ENCODE peak calls at places on chromosomes 5 and 9, in eight cellular contexts. One of them, this sample, is unnamed.
A peak's percentile ranks its signal among the peaks of the same experiment; 100 is the strongest.

GRCh38 chr5:60652206-60652605 is 47.8 kb downstream of the DEPDC1B start:
- DNase-seq in heart left ventricle: no peak
- DNase-seq in mesendoderm: peak; percentile 29
- DNase-seq in mammary epithelial cell: peak; percentile 92
- DNase-seq in upper lobe of right lung: no peak
- DNase-seq in OCI-LY7: no peak
- DNase-seq in small intestine: peak; percentile 36
- DNase-seq in CD8-positive, alpha-beta memory T cell: no peak
- DNase-seq in this sample: no peak

GRCh38 chr9:16730162-16730561 is 140.3 kb downstream of the BNC2 start:
- DNase-seq in OCI-LY7: no peak
- DNase-seq in heart left ventricle: no peak
- DNase-seq in CD8-positive, alpha-beta memory T cell: no peak
- DNase-seq in mesendoderm: peak; percentile 52
- DNase-seq in upper lobe of right lung: no peak
- DNase-seq in small intestine: no peak
- DNase-seq in mammary epithelial cell: no peak
- DNase-seq in this sample: no peak

GRCh38 chr9:124593080-124594058 is 86.2 kb upstream of the NR5A1 start:
- DNase-seq in mesendoderm: peak; percentile 94
- DNase-seq in upper lobe of right lung: no peak
- DNase-seq in OCI-LY7: no peak
- DNase-seq in small intestine: no peak
- DNase-seq in CD8-positive, alpha-beta memory T cell: no peak
- DNase-seq in mammary epithelial cell: no peak
- DNase-seq in heart left ventricle: no peak
- DNase-seq in this sample: no peak

GRCh38 chr5:132628814-132629213 is 29.2 kb upstream of the IL13 start:
- DNase-seq in OCI-LY7: no peak
- DNase-seq in upper lobe of right lung: no peak
- DNase-seq in mammary epithelial cell: no peak
- DNase-seq in small intestine: no peak
- DNase-seq in heart left ventricle: no peak
- DNase-seq in CD8-positive, alpha-beta memory T cell: no peak
- DNase-seq in mesendoderm: no peak
- DNase-seq in this sample: no peak

GRCh38 chr5:55850839-55851674 is at the start of gene IL31RA:
- DNase-seq in CD8-positive, alpha-beta memory T cell: no peak
- DNase-seq in OCI-LY7: no peak
- DNase-seq in mammary epithelial cell: peak; percentile 82
- DNase-seq in small intestine: no peak
- DNase-seq in heart left ventricle: no peak
- DNase-seq in upper lobe of right lung: no peak
- DNase-seq in mesendoderm: no peak
- DNase-seq in this sample: no peak

GRCh38 chr9:131020862-131021261 is 11.9 kb downstream of the LAMC3 start:
- DNase-seq in OCI-LY7: no peak
- DNase-seq in small intestine: no peak
- DNase-seq in mesendoderm: no peak
- DNase-seq in CD8-positive, alpha-beta memory T cell: no peak
- DNase-seq in heart left ventricle: no peak
- DNase-seq in mammary epithelial cell: no peak
- DNase-seq in upper lobe of right lung: no peak
- DNase-seq in this sample: no peak

GRCh38 chr5:179257190-179257741 is 88.0 kb downstream of the ADAMTS2 start:
- DNase-seq in mesendoderm: no peak
- DNase-seq in small intestine: no peak
- DNase-seq in OCI-LY7: no peak
- DNase-seq in mammary epithelial cell: no peak
- DNase-seq in upper lobe of right lung: peak; percentile 52
- DNase-seq in CD8-positive, alpha-beta memory T cell: no peak
- DNase-seq in heart left ventricle: peak; percentile 49
- DNase-seq in this sample: no peak

GRCh38 chr5:146541956-146542849 is 26.2 kb upstream of the GPR151 start:
- DNase-seq in CD8-positive, alpha-beta memory T cell: peak; percentile 52
- DNase-seq in small intestine: peak; percentile 60
- DNase-seq in mammary epithelial cell: peak; percentile 44
- DNase-seq in upper lobe of right lung: peak; percentile 78
- DNase-seq in mesendoderm: peak; percentile 73
- DNase-seq in heart left ventricle: peak; percentile 51
- DNase-seq in OCI-LY7: peak; percentile 55
- DNase-seq in this sample: no peak

GRCh38 chr5:78060421-78060820 is 234.1 kb downstream of the AP3B1 start:
- DNase-seq in OCI-LY7: no peak
- DNase-seq in mammary epithelial cell: no peak
- DNase-seq in CD8-positive, alpha-beta memory T cell: no peak
- DNase-seq in heart left ventricle: no peak
- DNase-seq in upper lobe of right lung: no peak
- DNase-seq in mesendoderm: no peak
- DNase-seq in small intestine: no peak
- DNase-seq in this sample: no peak

GRCh38 chr5:158648631-158649030 is 451.1 kb downstream of the EBF1 start:
- DNase-seq in small intestine: no peak
- DNase-seq in heart left ventricle: no peak
- DNase-seq in upper lobe of right lung: no peak
- DNase-seq in mesendoderm: no peak
- DNase-seq in OCI-LY7: no peak
- DNase-seq in CD8-positive, alpha-beta memory T cell: no peak
- DNase-seq in mammary epithelial cell: no peak
- DNase-seq in this sample: no peak

GRCh38 chr9:87379300-87379699 is 118.4 kb upstream of the DAPK1 start:
- DNase-seq in mammary epithelial cell: no peak
- DNase-seq in CD8-positive, alpha-beta memory T cell: no peak
- DNase-seq in OCI-LY7: no peak
- DNase-seq in small intestine: no peak
- DNase-seq in mesendoderm: no peak
- DNase-seq in heart left ventricle: no peak
- DNase-seq in upper lobe of right lung: no peak
- DNase-seq in this sample: no peak

GRCh38 chr5:7850241-7850532 is 746 bp downstream of the CFAP90 start:
- DNase-seq in upper lobe of right lung: peak; percentile 63
- DNase-seq in mammary epithelial cell: no peak
- DNase-seq in CD8-positive, alpha-beta memory T cell: no peak
- DNase-seq in small intestine: no peak
- DNase-seq in OCI-LY7: no peak
- DNase-seq in heart left ventricle: no peak
- DNase-seq in mesendoderm: no peak
- DNase-seq in this sample: no peak

GRCh38 chr5:77563475-77563874 is 71.4 kb upstream of the WDR41 start:
- DNase-seq in OCI-LY7: no peak
- DNase-seq in CD8-positive, alpha-beta memory T cell: no peak
- DNase-seq in mammary epithelial cell: no peak
- DNase-seq in upper lobe of right lung: no peak
- DNase-seq in heart left ventricle: no peak
- DNase-seq in mesendoderm: no peak
- DNase-seq in small intestine: peak; percentile 2
- DNase-seq in this sample: no peak

GRCh38 chr9:110093871-110094270 is 114.1 kb downstream of the C9orf152 start:
- DNase-seq in CD8-positive, alpha-beta memory T cell: no peak
- DNase-seq in OCI-LY7: no peak
- DNase-seq in heart left ventricle: no peak
- DNase-seq in small intestine: no peak
- DNase-seq in mesendoderm: no peak
- DNase-seq in upper lobe of right lung: no peak
- DNase-seq in mammary epithelial cell: no peak
- DNase-seq in this sample: no peak
- H3K27ac ChIP-seq in CD8-positive, alpha-beta memory T cell: no peak overlapping the region
- H3K27ac ChIP-seq in OCI-LY7: no peak overlapping the region
- H3K27ac ChIP-seq in heart left ventricle: no peak overlapping the region
- H3K27ac ChIP-seq in small intestine: no peak overlapping the region
- H3K27ac ChIP-seq in mesendoderm: no peak overlapping the region
- H3K27ac ChIP-seq in upper lobe of right lung: no peak overlapping the region
- H3K27ac ChIP-seq in mammary epithelial cell: no peak overlapping the region
- H3K27ac ChIP-seq in this sample: no peak overlapping the region

DNA sequence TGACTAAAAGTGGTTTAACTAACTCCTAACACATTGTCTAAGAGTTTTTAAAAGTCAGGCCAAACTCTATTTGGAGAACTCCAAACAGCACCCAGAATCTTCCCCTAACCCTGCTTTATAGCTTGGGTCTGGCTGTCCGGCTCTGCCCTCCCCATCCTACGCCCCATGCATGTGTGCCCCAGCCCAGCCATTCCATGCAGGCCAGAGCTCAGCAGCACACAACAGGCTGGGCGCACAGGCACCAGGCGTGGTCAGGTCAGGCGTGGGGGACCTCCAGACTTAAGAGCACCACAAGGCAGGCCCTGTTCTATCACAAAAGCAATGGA is 31.1 kb downstream of the SHB start:
- DNase-seq in mammary epithelial cell: no peak
- DNase-seq in CD8-positive, alpha-beta memory T cell: no peak
- DNase-seq in small intestine: no peak
- DNase-seq in heart left ventricle: no peak
- DNase-seq in upper lobe of right lung: no peak
- DNase-seq in mesendoderm: no peak
- DNase-seq in OCI-LY7: no peak
- DNase-seq in this sample: no peak
- H3K4me1 ChIP-seq in mammary epithelial cell: peaks cover 38% of the 10 kb centered on the region
- H3K4me1 ChIP-seq in CD8-positive, alpha-beta memory T cell: no peaks in the 10 kb centered on the region
- H3K4me1 ChIP-seq in small intestine: peaks cover 2% of the 10 kb centered on the region
- H3K4me1 ChIP-seq in heart left ventricle: peaks cover 4% of the 10 kb centered on the region
- H3K4me1 ChIP-seq in upper lobe of right lung: peaks cover 42% of the 10 kb centered on the region
- H3K4me1 ChIP-seq in mesendoderm: peaks cover 13% of the 10 kb centered on the region
- H3K4me1 ChIP-seq in OCI-LY7: no peaks in the 10 kb centered on the region
- H3K4me1 ChIP-seq in this sample: peaks cover 79% of the 10 kb centered on the region

GRCh38 chr9:89678394-89679005 is 73.7 kb downstream of the GADD45G start:
- DNase-seq in CD8-positive, alpha-beta memory T cell: no peak
- DNase-seq in mesendoderm: no peak
- DNase-seq in upper lobe of right lung: no peak
- DNase-seq in small intestine: no peak
- DNase-seq in heart left ventricle: no peak
- DNase-seq in mammary epithelial cell: no peak
- DNase-seq in OCI-LY7: no peak
- DNase-seq in this sample: no peak

GRCh38 chr9:89674667-89675402 is 70.0 kb downstream of the GADD45G start:
- DNase-seq in heart left ventricle: no peak
- DNase-seq in mesendoderm: peak; percentile 93
- DNase-seq in mammary epithelial cell: no peak
- DNase-seq in upper lobe of right lung: no peak
- DNase-seq in CD8-positive, alpha-beta memory T cell: no peak
- DNase-seq in small intestine: peak; percentile 57
- DNase-seq in OCI-LY7: no peak
- DNase-seq in this sample: no peak

GRCh38 chr9:89677696-89678393 is 73.0 kb downstream of the GADD45G start:
- DNase-seq in OCI-LY7: no peak
- DNase-seq in small intestine: no peak
- DNase-seq in mammary epithelial cell: no peak
- DNase-seq in upper lobe of right lung: no peak
- DNase-seq in heart left ventricle: no peak
- DNase-seq in mesendoderm: no peak
- DNase-seq in CD8-positive, alpha-beta memory T cell: no peak
- DNase-seq in this sample: no peak

GRCh38 chr9:89675403-89675771 is 70.6 kb downstream of the GADD45G start:
- DNase-seq in OCI-LY7: no peak
- DNase-seq in heart left ventricle: peak; percentile 54
- DNase-seq in CD8-positive, alpha-beta memory T cell: no peak
- DNase-seq in small intestine: no peak
- DNase-seq in mesendoderm: no peak
- DNase-seq in mammary epithelial cell: no peak
- DNase-seq in upper lobe of right lung: no peak
- DNase-seq in this sample: no peak

DNA sequence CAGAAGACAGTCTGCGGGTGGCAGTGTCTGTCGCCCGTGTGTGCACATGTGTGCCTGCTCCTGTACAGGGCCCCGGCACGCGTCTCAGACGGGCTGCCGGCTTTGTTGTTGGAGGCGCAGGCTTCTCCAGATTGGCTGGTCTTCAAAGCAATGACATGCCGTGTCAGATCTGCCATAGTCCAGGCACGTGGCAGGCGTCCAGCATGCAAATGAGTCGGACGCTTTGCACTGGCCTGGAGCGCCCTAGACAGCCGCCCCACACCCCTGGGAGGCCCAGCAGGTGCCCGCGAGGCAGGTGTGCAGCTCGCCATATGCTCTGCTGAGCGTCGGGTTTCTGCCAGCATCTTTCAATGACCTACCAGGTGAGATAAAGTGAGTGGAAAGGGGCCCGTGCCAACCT is 71.5 kb downstream of the GADD45G start:
- DNase-seq in mesendoderm: no peak
- DNase-seq in upper lobe of right lung: peak; percentile 90
- DNase-seq in mammary epithelial cell: no peak
- DNase-seq in CD8-positive, alpha-beta memory T cell: no peak
- DNase-seq in heart left ventricle: peak; percentile 69
- DNase-seq in OCI-LY7: no peak
- DNase-seq in small intestine: peak; percentile 81
- DNase-seq in this sample: no peak
- H3K27ac ChIP-seq in mesendoderm: no peak overlapping the region
- H3K27ac ChIP-seq in upper lobe of right lung: peak overlapping the region; percentile 47
- H3K27ac ChIP-seq in mammary epithelial cell: no peak overlapping the region
- H3K27ac ChIP-seq in CD8-positive, alpha-beta memory T cell: no peak overlapping the region
- H3K27ac ChIP-seq in heart left ventricle: no peak overlapping the region
- H3K27ac ChIP-seq in OCI-LY7: no peak overlapping the region
- H3K27ac ChIP-seq in small intestine: no peak overlapping the region
- H3K27ac ChIP-seq in this sample: no peak overlapping the region

DNA sequence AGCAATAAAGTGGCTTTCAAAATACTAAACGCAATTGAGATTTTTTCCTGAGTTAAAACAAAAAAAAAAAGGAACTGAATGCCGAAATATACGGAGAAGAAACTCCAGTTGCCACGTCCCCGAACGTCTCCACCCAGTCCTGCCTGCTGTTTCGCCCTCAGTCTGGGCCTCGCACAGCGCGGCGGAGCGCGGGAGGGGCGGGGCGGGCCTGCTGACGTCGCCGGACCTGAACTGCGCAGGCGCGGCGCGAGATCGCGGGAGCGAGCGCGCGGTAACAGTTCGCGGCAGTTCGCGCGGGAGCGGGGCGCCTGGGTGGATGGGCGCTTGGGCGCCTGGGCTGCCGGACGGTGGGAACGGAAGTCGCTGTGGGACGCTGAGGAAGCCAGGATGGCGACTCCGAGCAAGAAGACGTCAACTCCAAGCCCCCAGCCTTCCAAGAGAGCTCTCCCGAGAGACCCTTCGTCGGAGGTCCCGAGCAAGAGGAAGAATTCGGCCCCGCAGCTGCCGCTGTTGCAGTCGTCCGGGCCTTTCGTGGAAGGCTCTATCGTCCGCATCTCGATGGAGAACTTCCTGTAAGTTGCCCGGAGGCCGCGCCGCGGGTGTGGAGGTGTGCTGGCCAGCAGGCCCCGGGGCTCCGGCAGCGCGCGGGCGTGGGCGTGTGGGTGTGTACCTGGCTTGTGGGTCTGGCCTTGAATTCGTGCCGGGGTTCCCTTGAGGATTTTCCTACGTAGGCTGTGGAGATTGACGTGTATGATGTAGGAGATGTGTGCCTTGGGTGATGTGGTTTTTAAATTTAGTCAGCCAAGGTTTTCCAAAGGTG is at the start of gene SMC5:
- DNase-seq in CD8-positive, alpha-beta memory T cell: peak; percentile 93
- DNase-seq in OCI-LY7: peak; percentile 90
- DNase-seq in mammary epithelial cell: peak; percentile 94
- DNase-seq in mesendoderm: peak; percentile 93
- DNase-seq in heart left ventricle: peak; percentile 92
- DNase-seq in small intestine: peak; percentile 91
- DNase-seq in upper lobe of right lung: peak; percentile 95
- DNase-seq in this sample: peak; percentile 57
- H3K4me1 ChIP-seq in CD8-positive, alpha-beta memory T cell: peaks cover 52% of the 10 kb centered on the region
- H3K4me1 ChIP-seq in OCI-LY7: peaks cover 34% of the 10 kb centered on the region
- H3K4me1 ChIP-seq in mammary epithelial cell: peaks cover 65% of the 10 kb centered on the region
- H3K4me1 ChIP-seq in mesendoderm: peaks cover 2% of the 10 kb centered on the region
- H3K4me1 ChIP-seq in heart left ventricle: peaks cover 5% of the 10 kb centered on the region
- H3K4me1 ChIP-seq in small intestine: peaks cover 5% of the 10 kb centered on the region
- H3K4me1 ChIP-seq in upper lobe of right lung: peaks cover 49% of the 10 kb centered on the region
- H3K4me1 ChIP-seq in this sample: peaks cover 38% of the 10 kb centered on the region